ENCODE peak calls at places on chromosomes 13 and 19, in five cellular contexts. T, U, N, Z and A are unnamed samples. For H3K9me3, the result is how much of the 10 kb centered on the place peaks cover.

GRCh38 chr13:110907951-110908898 is 6.6 kb downstream of the ANKRD10 start:
- DNase-seq in T (no peak), U (no peak), N (no peak), Z (peak), A (no peak)

GRCh38 chr13:100314132-100314910 is 225.4 kb downstream of the PCCA start:
- DNase-seq in T (no peak), U (no peak), N (no peak), Z (no peak), A (no peak)

GRCh38 chr13:66875264-66875663 is 354.9 kb downstream of the PCDH9 start:
- DNase-seq in T (no peak), U (no peak), N (no peak), Z (no peak), A (no peak)

GRCh38 chr19:48053856-48054255 is 10.0 kb upstream of the CABP5 start:
- DNase-seq in T (no peak), U (no peak), N (no peak), Z (no peak), A (no peak)

GRCh38 chr19:33697766-33698165 is 76.0 kb downstream of the CHST8 start:
- DNase-seq in T (no peak), U (no peak), N (peak), Z (no peak), A (no peak)

GRCh38 chr13:39254606-39255005 is 216.3 kb downstream of the NHLRC3 start:
- DNase-seq in T (no peak), U (no peak), N (no peak), Z (no peak), A (no peak)

GRCh38 chr19:31598730-31599238 is 249.5 kb upstream of the TSHZ3 start:
- DNase-seq in T (no peak), U (no peak), N (no peak), Z (no peak), A (no peak)

GRCh38 chr19:8255426-8256125 is 46.4 kb downstream of the CERS4 start:
- DNase-seq in T (no peak), U (no peak), N (no peak), Z (no peak), A (no peak)

GRCh38 chr13:108785844-108786243 is 156.4 kb downstream of the MYO16 start:
- DNase-seq in T (no peak), U (no peak), N (no peak), Z (no peak), A (no peak)

GRCh38 chr19:47309608-47310007 is at the start of gene C5AR1:
- DNase-seq in T (no peak), U (no peak), N (peak), Z (no peak), A (no peak)

GRCh38 chr19:46357846-46358583 is 11.1 kb downstream of the PPP5C start:
- DNase-seq in T (no peak), U (no peak), N (no peak), Z (no peak), A (no peak)

GRCh38 chr19:10151521-10151920 is 31.8 kb upstream of the EIF3G start:
- DNase-seq in T (no peak), U (no peak), N (no peak), Z (no peak), A (no peak)

GRCh38 chr13:74886496-74886895 is 595.5 kb downstream of the TBC1D4 start:
- DNase-seq in T (no peak), U (no peak), N (no peak), Z (no peak), A (no peak)

GRCh38 chr19:55376381-55376933 is at the start of gene TMEM190:
- DNase-seq in T (no peak), U (no peak), N (peak), Z (no peak), A (no peak)

GRCh38 chr19:32580901-32581703 is at the start of gene PDCD5:
- DNase-seq in T (peak), U (peak), N (peak), Z (peak), A (peak)

GRCh38 chr19:6354098-6354674 is 7.1 kb upstream of the CLPP start:
- DNase-seq in T (no peak), U (no peak), N (peak), Z (no peak), A (no peak)

GRCh38 chr19:30123109-30123508 is 181.1 kb downstream of the URI1 start:
- DNase-seq in T (no peak), U (no peak), N (no peak), Z (no peak), A (no peak)

GRCh38 chr19:41226053-41226873 is 7.2 kb downstream of the AXL start:
- DNase-seq in T (peak), U (peak), N (peak), Z (peak), A (peak)

GRCh38 chr19:49803529-49803856 is 9.6 kb downstream of the FUZ start:
- DNase-seq in T (no peak), U (no peak), N (no peak), Z (no peak), A (no peak)

GRCh38 chr13:37345869-37346268 is 240.4 kb upstream of the CSNK1A1L start:
- DNase-seq in T (no peak), U (no peak), N (no peak), Z (no peak), A (no peak)

GRCh38 chr13:51519839-51520238 is 64.4 kb upstream of the WDFY2 start:
- DNase-seq in T (no peak), U (no peak), N (no peak), Z (peak), A (no peak)

GRCh38 chr13:101565327-101565726 is 112.9 kb downstream of the ITGBL1 start:
- DNase-seq in T (no peak), U (no peak), N (no peak), Z (no peak), A (no peak)

GRCh38 chr19:29645911-29646310 is 19.4 kb upstream of the PLEKHF1 start:
- DNase-seq in T (no peak), U (peak), N (no peak), Z (peak), A (no peak)

GRCh38 chr13:25489238-25489637 is 117.5 kb downstream of the ATP8A2 start:
- DNase-seq in T (no peak), U (no peak), N (no peak), Z (no peak), A (no peak)

DNA sequence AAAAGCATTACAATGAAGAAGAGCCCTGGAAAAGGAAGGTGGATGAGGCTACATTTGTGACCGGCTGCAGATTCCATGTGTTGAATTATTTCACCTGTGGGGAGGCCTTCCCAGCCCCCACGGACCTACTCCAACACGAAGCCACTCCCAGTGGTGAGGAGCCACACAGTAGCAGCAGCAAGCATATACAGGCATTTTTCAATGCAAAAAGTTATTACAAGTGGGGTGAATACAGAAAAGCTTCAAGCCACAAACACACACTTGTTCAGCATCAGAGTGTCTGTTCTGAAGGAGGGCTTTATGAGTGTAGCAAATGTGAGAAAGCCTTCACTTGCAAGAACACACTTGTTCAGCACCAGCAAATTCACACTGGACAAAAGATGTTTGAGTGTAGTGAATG is 5.0 kb downstream of the ZNF551 start:
- DNase-seq in T (no peak), U (no peak), N (no peak), Z (no peak), A (no peak)
- H3K9me3 ChIP-seq in T (half or more), U (half or more), N (under half), Z (under half), A (half or more)

DNA sequence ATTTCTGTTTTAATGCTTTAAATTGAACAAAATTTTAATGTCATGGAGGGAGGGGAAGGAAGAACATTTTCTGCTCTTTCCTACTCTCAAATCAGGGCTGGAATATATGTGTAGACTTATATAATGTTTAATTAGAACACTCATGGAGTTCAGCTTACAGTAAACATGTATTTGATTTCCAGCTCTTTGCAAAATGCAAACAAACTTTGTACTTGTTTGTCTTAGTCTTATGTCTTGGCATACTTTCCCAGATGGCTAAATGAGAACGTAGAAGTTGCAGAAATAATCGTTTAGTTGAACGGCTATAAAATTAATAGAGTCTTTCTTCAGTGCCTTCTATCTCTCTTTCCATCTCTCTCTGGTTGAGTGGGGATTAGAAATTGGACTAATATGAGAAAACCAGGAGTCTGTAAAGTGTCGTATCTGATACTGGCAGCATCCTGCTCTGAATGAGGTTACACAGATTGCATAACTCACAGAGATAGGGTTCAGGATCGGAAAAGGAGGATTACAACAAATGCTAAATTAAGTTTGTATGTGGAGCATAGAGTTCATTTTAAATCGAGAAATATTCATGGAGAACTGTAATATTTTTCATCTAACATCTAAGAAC is 82.3 kb downstream of the FGF9 start:
- DNase-seq in T (no peak), U (no peak), N (no peak), Z (no peak), A (no peak)
- H3K9me3 ChIP-seq in T (under half), U (under half), N (under half), Z (under half), A (under half)

GRCh38 chr19:58107778-58108545 is 9.9 kb upstream of the ZSCAN18 start:
- DNase-seq in T (no peak), U (no peak), N (no peak), Z (no peak), A (no peak)
- H3K9me3 ChIP-seq in T (under half), U (half or more), N (under half), Z (under half), A (under half)

DNA sequence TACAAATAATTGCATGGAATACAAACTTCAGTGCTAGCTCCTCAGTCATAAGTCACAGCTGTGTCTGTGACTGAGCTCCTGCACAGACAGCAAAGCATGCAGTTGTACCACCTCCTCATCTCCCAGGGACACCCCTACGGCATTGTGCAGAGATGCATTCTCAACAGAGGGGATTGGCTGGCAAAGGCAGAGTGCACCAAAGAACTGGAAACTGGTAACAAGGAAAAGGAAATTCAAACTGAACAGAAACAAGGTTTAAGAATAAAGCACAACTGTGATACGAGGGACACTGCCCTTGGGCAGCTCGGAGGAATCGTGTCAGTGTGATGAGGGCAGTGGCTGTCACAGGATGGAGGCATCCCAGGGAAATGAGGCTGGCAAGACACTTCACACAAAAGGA is 126.1 kb upstream of the SOX1 start:
- DNase-seq in T (no peak), U (no peak), N (no peak), Z (no peak), A (no peak)
- H3K9me3 ChIP-seq in T (under half), U (under half), N (under half), Z (under half), A (under half)

GRCh38 chr19:58154679-58155648 is 4.4 kb upstream of the ZNF329 start:
- DNase-seq in T (peak), U (peak), N (peak), Z (peak), A (peak)

GRCh38 chr19:58157045-58157728 is 6.6 kb upstream of the ZNF329 start:
- DNase-seq in T (no peak), U (no peak), N (peak), Z (no peak), A (no peak)

GRCh38 chr19:58150328-58150921 is at the start of gene ZNF329:
- DNase-seq in T (peak), U (peak), N (peak), Z (peak), A (peak)

GRCh38 chr19:58154287-58154678 is 3.7 kb upstream of the ZNF329 start:
- DNase-seq in T (no peak), U (peak), N (no peak), Z (peak), A (no peak)

DNA sequence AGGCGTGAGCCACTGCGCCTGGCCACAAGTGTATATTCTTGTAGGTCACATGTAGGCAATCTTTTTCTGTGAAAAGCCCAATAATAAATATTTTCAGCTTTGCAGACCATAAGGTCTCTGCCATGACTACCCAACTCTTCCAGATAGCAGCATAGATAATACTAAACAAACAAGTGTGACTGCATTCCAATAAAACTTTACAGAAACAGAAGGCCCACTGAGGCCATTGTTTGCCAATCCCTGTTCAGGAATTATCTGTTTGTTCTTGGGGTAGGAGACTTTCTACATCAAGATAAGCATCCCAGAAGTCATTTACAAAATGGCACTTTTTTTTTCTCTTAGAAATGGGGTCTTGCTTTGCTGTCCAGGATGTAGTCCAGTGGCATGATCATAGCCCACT is 2.8 kb upstream of the ZNF329 start:
- DNase-seq in T (no peak), U (no peak), N (no peak), Z (no peak), A (no peak)
- H3K9me3 ChIP-seq in T (under half), U (under half), N (under half), Z (under half), A (under half)

DNA sequence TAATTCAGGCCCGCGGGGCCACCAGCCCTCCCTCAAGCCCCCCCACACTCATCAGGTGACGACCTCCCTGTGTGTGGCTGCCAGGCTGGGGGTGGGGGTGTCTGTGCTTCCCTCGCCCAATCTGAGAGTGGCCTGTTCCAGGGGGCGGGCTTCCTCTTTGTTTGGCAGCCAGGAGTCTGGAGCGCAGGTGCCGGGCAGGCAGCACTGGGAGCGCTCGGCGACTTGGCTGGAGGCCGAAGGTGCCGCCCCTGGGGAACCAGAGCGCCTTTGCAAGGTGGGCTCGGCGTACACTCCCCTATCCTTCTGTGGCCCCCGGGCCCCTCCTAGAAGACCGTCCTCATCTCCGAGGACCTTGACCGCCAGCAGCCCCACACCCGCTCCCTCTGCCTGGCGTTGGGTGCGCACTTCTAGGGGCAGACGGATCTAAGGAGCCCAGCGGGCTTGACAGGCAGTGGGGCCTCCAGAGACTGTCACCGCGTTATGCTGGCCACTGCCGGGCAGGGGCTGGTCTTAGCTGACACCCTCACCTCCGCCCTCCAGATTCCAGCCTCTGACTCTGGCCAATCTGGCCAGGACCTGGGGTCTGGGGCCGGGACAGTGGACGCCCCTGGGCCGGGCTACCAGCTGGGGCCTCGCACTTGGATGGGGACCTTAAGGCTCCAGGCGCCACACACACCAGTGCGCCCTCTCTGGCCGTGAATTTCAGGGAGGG is 5.6 kb upstream of the ZNF98 start:
- DNase-seq in T (no peak), U (no peak), N (no peak), Z (no peak), A (no peak)
- H3K9me3 ChIP-seq in T (under half), U (under half), N (under half), Z (under half), A (under half)

DNA sequence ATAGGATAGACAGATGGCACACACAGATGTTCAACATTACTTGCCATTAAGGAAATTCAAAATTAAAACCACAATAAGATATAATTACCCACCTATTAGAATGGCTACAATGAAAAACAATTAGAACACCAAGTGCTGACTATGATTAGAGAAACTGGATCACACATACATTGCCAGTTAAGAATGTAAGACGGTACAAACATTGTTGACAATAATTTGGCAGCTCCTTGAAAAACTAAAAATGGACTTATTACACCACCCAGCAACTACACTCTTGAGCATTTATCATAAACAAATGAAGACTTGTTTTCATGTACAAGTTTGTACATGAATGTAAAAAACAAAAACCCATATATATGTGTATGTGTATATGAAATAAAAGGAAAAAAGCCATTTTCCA is 13.7 kb downstream of the ZNF461 start:
- DNase-seq in T (no peak), U (no peak), N (no peak), Z (no peak), A (no peak)
- H3K9me3 ChIP-seq in T (under half), U (half or more), N (under half), Z (under half), A (under half)

DNA sequence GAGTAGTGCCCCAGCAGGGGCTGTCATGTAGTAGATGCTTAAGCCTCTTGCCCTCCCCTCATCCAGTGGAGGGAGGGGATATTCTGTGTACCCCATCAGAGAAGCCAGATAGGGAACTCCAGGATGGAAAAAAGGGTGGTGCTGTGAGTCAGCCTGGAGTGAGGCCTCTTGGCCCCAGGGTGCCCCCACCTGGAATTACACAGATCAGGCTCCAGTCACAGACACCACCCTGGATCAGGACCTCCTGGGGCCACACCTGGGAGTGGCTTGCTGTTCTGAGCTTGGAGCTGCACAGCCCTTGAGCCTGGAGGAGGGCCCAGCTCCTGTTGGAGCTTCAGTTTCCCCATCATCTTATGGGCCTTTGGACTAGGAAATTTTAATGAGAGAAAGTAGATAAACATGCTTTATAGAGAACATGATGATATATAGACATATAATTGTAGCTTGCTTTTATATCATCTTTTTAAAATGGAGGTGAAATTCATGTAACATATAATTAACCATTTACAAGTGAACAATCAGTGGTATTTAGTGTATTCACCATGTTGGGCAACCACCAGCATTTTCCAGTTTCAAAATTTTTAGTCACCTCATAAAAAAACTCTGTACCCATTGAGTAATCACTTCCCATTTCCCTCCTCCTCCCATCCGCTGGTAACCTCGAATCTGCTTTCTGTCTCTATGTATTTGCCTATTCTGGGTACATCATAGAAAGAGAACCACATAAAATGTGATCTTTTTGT is 24.6 kb downstream of the CYP4F22 start:
- DNase-seq in T (no peak), U (no peak), N (no peak), Z (no peak), A (no peak)
- H3K9me3 ChIP-seq in T (under half), U (under half), N (under half), Z (under half), A (under half)

DNA sequence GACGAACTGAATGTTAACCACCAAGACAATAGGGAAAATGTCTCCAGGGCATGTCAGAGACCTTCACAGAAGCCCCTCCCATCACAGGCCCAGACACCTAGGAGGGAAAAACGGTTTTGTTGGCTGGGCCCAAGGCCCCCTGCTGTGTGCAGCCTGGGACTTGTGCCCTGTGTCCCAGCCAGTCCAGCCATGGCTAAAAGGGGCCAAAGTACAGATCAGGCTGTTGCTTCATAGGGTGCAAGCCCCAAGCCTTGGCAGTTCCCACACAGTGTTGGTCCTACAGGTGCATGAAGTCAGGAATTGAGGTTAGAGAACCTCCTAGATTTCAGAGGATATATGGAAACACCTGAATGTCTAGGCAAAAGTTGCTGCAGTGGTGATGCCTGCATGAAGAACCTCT is 428.7 kb downstream of the SUCLA2 start:
- DNase-seq in T (no peak), U (no peak), N (no peak), Z (no peak), A (no peak)
- H3K9me3 ChIP-seq in T (under half), U (under half), N (under half), Z (under half), A (under half)